ENCODE peak calls at places on chromosomes 1 and 21, in seven cellular contexts. One of them, this sample, is unnamed. For H3K4me1, the result is how much of the 10 kb centered on the place peaks cover.

GRCh38 chr1:95668165-95668564 is 434.2 kb downstream of the RWDD3 start:
- DNase-seq in pancreas: no peak
- DNase-seq in K562: no peak
- DNase-seq in adrenal gland: no peak
- DNase-seq in CD8-positive, alpha-beta T cell: no peak
- DNase-seq in neural progenitor cell: no peak
- DNase-seq in sigmoid colon: no peak
- DNase-seq in this sample: no peak

GRCh38 chr1:54245501-54245900 is 45.5 kb downstream of the MRPL37 start:
- DNase-seq in sigmoid colon: no peak
- DNase-seq in pancreas: no peak
- DNase-seq in neural progenitor cell: no peak
- DNase-seq in CD8-positive, alpha-beta T cell: no peak
- DNase-seq in K562: no peak
- DNase-seq in adrenal gland: peak
- DNase-seq in this sample: no peak

GRCh38 chr1:17661546-17662157 is 93.5 kb upstream of the ACTL8 start:
- DNase-seq in K562: peak
- DNase-seq in CD8-positive, alpha-beta T cell: peak
- DNase-seq in neural progenitor cell: peak
- DNase-seq in adrenal gland: peak
- DNase-seq in sigmoid colon: peak
- DNase-seq in pancreas: no peak
- DNase-seq in this sample: peak

GRCh38 chr21:25895565-25896205 is 160.9 kb downstream of the GABPA start:
- DNase-seq in sigmoid colon: no peak
- DNase-seq in pancreas: no peak
- DNase-seq in CD8-positive, alpha-beta T cell: no peak
- DNase-seq in adrenal gland: no peak
- DNase-seq in neural progenitor cell: peak
- DNase-seq in K562: peak
- DNase-seq in this sample: peak

GRCh38 chr1:12469990-12470389 is 148.0 kb downstream of the DHRS3 start:
- DNase-seq in K562: no peak
- DNase-seq in sigmoid colon: no peak
- DNase-seq in neural progenitor cell: no peak
- DNase-seq in adrenal gland: no peak
- DNase-seq in pancreas: no peak
- DNase-seq in CD8-positive, alpha-beta T cell: no peak
- DNase-seq in this sample: no peak

GRCh38 chr1:21705303-21705980 is 36.3 kb upstream of the RAP1GAP start:
- DNase-seq in CD8-positive, alpha-beta T cell: no peak
- DNase-seq in pancreas: no peak
- DNase-seq in neural progenitor cell: no peak
- DNase-seq in K562: no peak
- DNase-seq in sigmoid colon: no peak
- DNase-seq in adrenal gland: no peak
- DNase-seq in this sample: no peak

GRCh38 chr1:161978011-161978790 is 45.5 kb downstream of the OLFML2B start:
- DNase-seq in adrenal gland: no peak
- DNase-seq in pancreas: no peak
- DNase-seq in neural progenitor cell: no peak
- DNase-seq in CD8-positive, alpha-beta T cell: no peak
- DNase-seq in sigmoid colon: no peak
- DNase-seq in K562: no peak
- DNase-seq in this sample: no peak

GRCh38 chr1:53093778-53094532 is 31.9 kb downstream of the PODN start:
- DNase-seq in neural progenitor cell: no peak
- DNase-seq in pancreas: no peak
- DNase-seq in CD8-positive, alpha-beta T cell: no peak
- DNase-seq in adrenal gland: no peak
- DNase-seq in sigmoid colon: no peak
- DNase-seq in K562: no peak
- DNase-seq in this sample: no peak

GRCh38 chr1:109482796-109483638 is 688 bp upstream of the ATXN7L2 start:
- DNase-seq in K562: peak
- DNase-seq in CD8-positive, alpha-beta T cell: peak
- DNase-seq in neural progenitor cell: peak
- DNase-seq in sigmoid colon: peak
- DNase-seq in adrenal gland: peak
- DNase-seq in pancreas: peak
- DNase-seq in this sample: no peak

GRCh38 chr1:30637183-30637969 is 86.0 kb downstream of the MATN1 start:
- DNase-seq in K562: no peak
- DNase-seq in pancreas: no peak
- DNase-seq in CD8-positive, alpha-beta T cell: no peak
- DNase-seq in neural progenitor cell: no peak
- DNase-seq in adrenal gland: no peak
- DNase-seq in sigmoid colon: peak
- DNase-seq in this sample: no peak

GRCh38 chr21:16071761-16072160 is 342.0 kb downstream of the USP25 start:
- DNase-seq in adrenal gland: no peak
- DNase-seq in neural progenitor cell: no peak
- DNase-seq in K562: no peak
- DNase-seq in pancreas: no peak
- DNase-seq in CD8-positive, alpha-beta T cell: no peak
- DNase-seq in sigmoid colon: no peak
- DNase-seq in this sample: no peak

GRCh38 chr21:14711287-14711686 is 165.2 kb upstream of the SAMSN1 start:
- DNase-seq in adrenal gland: no peak
- DNase-seq in pancreas: no peak
- DNase-seq in sigmoid colon: no peak
- DNase-seq in CD8-positive, alpha-beta T cell: no peak
- DNase-seq in K562: no peak
- DNase-seq in neural progenitor cell: no peak
- DNase-seq in this sample: no peak

GRCh38 chr1:226657788-226658537 is 81.1 kb downstream of the ITPKB start:
- DNase-seq in pancreas: peak
- DNase-seq in adrenal gland: no peak
- DNase-seq in CD8-positive, alpha-beta T cell: no peak
- DNase-seq in K562: no peak
- DNase-seq in neural progenitor cell: no peak
- DNase-seq in sigmoid colon: peak
- DNase-seq in this sample: no peak

GRCh38 chr1:23040509-23040908 is 21.2 kb downstream of the KDM1A start:
- DNase-seq in sigmoid colon: no peak
- DNase-seq in pancreas: no peak
- DNase-seq in adrenal gland: no peak
- DNase-seq in neural progenitor cell: no peak
- DNase-seq in K562: no peak
- DNase-seq in CD8-positive, alpha-beta T cell: no peak
- DNase-seq in this sample: no peak

GRCh38 chr1:230274254-230274653 is 151.9 kb downstream of the PGBD5 start:
- DNase-seq in sigmoid colon: peak
- DNase-seq in CD8-positive, alpha-beta T cell: no peak
- DNase-seq in neural progenitor cell: no peak
- DNase-seq in adrenal gland: no peak
- DNase-seq in K562: no peak
- DNase-seq in pancreas: no peak
- DNase-seq in this sample: no peak

GRCh38 chr1:41754540-41754939 is 164.2 kb downstream of the HIVEP3 start:
- DNase-seq in sigmoid colon: no peak
- DNase-seq in adrenal gland: no peak
- DNase-seq in CD8-positive, alpha-beta T cell: no peak
- DNase-seq in K562: no peak
- DNase-seq in neural progenitor cell: no peak
- DNase-seq in pancreas: no peak
- DNase-seq in this sample: no peak

GRCh38 chr21:38771536-38771935 is 34.2 kb upstream of the ETS2 start:
- DNase-seq in neural progenitor cell: no peak
- DNase-seq in sigmoid colon: no peak
- DNase-seq in adrenal gland: no peak
- DNase-seq in CD8-positive, alpha-beta T cell: no peak
- DNase-seq in pancreas: no peak
- DNase-seq in K562: no peak
- DNase-seq in this sample: no peak

GRCh38 chr1:21935393-21935804 is 1.7 kb downstream of the HSPG2 start:
- DNase-seq in K562: no peak
- DNase-seq in sigmoid colon: no peak
- DNase-seq in pancreas: no peak
- DNase-seq in CD8-positive, alpha-beta T cell: no peak
- DNase-seq in adrenal gland: no peak
- DNase-seq in neural progenitor cell: no peak
- DNase-seq in this sample: no peak

GRCh38 chr1:2228157-2228594 is at the start of gene SKI:
- DNase-seq in sigmoid colon: no peak
- DNase-seq in CD8-positive, alpha-beta T cell: no peak
- DNase-seq in neural progenitor cell: no peak
- DNase-seq in pancreas: no peak
- DNase-seq in adrenal gland: no peak
- DNase-seq in K562: peak
- DNase-seq in this sample: no peak

GRCh38 chr1:227433663-227434062 is 115.4 kb upstream of the CDC42BPA start:
- DNase-seq in CD8-positive, alpha-beta T cell: no peak
- DNase-seq in neural progenitor cell: no peak
- DNase-seq in K562: no peak
- DNase-seq in pancreas: no peak
- DNase-seq in sigmoid colon: no peak
- DNase-seq in adrenal gland: no peak
- DNase-seq in this sample: no peak

DNA sequence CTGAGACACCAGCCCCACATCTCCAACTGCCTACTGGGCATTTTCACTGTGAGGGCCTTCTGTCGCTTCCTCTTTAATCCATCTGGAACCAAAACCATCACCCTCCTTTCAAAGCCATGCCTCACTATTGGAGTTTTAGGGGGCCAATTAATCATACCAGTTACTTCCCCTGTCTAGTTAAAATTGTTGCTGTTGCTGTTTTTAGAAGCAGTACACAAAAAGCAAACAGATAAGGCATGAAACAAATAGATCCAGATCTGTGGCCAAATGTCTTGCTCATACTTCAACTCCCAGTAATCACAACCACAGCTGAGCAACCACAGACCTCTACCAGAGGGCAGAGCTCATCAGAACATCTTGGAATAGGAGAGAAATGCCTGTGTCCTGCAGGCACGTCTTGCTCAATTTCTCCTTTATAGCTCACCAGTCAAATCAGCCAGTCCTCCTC is 133.8 kb upstream of the C1orf105 start:
- DNase-seq in adrenal gland: peak
- DNase-seq in sigmoid colon: peak
- DNase-seq in pancreas: no peak
- DNase-seq in neural progenitor cell: no peak
- DNase-seq in CD8-positive, alpha-beta T cell: no peak
- DNase-seq in K562: no peak
- DNase-seq in this sample: peak
- H3K27ac ChIP-seq in adrenal gland: peak
- H3K27ac ChIP-seq in sigmoid colon: peak
- H3K27ac ChIP-seq in pancreas: peak
- H3K27ac ChIP-seq in neural progenitor cell: no peak
- H3K27ac ChIP-seq in CD8-positive, alpha-beta T cell: no peak
- H3K27ac ChIP-seq in K562: no peak
- H3K27ac ChIP-seq in this sample: no peak

DNA sequence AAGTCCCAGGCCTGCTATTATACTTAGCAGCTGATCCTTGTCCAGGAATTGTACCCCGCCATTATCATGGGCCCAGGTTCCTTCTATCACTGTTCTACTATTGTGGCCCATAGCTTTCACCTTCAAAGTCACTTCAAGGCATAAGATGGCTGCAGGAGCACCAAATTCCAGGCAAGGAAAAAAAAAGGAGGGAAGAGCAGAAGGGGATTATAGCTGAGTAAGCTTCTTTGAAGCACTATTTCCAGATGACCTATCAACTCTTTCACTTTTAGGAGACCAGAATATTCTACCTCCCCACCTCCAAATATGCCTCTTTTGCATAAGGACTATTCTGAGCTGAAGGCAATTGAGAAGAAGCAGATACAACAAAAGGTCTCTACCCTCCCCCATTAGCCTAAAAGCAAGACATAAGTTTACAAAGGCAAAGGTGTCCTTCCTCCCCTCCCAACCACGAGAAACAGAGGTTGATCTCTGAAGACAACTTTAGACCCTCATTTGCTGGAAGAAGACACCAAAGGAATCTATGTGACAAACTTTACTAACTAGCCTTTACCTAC is 41.8 kb downstream of the PTAFR start:
- DNase-seq in sigmoid colon: no peak
- DNase-seq in pancreas: no peak
- DNase-seq in K562: no peak
- DNase-seq in neural progenitor cell: no peak
- DNase-seq in adrenal gland: no peak
- DNase-seq in CD8-positive, alpha-beta T cell: no peak
- DNase-seq in this sample: no peak
- H3K4me1 ChIP-seq in sigmoid colon: under half
- H3K4me1 ChIP-seq in pancreas: under half
- H3K4me1 ChIP-seq in K562: under half
- H3K4me1 ChIP-seq in neural progenitor cell: under half
- H3K4me1 ChIP-seq in adrenal gland: under half
- H3K4me1 ChIP-seq in CD8-positive, alpha-beta T cell: under half
- H3K4me1 ChIP-seq in this sample: under half

DNA sequence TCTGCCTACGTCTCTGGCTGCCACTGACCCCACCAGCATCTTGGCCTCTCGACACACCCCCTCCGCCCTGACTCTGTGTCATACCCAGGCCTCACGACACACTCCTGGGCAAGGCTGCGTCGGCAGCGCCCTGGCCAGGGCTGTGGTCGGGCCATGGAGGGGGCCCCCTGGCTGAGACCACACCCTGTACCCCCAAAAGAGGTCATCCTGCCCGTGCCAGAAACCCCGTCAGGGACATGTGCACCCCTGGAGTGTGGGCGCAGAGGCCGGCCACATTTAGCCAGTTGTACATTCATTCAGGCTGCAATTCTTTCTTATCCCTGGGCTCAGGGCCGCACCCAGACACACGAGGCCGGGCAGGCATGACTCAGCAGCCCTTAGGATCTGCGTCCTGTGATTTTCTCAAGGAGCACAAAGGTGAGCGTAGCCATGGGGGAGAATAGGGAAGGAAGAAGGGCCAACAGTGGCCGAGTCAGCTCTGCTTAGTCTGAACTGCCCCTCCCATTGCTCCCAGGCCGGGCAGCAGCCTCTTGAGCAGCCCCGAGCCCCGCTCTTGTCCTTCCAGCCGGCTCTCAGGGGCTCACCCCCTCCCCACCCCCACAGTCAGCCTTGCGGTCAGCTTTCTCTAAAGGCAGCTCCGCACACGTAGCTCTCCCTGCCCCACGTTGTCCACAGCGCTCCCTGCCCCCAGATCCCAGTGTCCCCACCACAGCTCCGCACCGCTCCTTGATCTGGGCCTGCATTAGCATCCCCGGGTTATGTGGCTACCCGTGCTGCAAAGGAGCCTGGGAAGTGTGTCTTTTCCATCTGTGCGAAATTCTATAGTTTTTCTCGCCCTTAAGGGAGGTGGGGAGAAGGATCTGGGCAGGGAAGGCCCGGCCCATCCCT is 7.9 kb downstream of the CSTB start:
- DNase-seq in adrenal gland: peak
- DNase-seq in sigmoid colon: no peak
- DNase-seq in neural progenitor cell: peak
- DNase-seq in K562: peak
- DNase-seq in pancreas: peak
- DNase-seq in CD8-positive, alpha-beta T cell: no peak
- DNase-seq in this sample: peak
- H3K27ac ChIP-seq in adrenal gland: no peak
- H3K27ac ChIP-seq in sigmoid colon: peak
- H3K27ac ChIP-seq in neural progenitor cell: peak
- H3K27ac ChIP-seq in K562: peak
- H3K27ac ChIP-seq in pancreas: no peak
- H3K27ac ChIP-seq in CD8-positive, alpha-beta T cell: no peak
- H3K27ac ChIP-seq in this sample: no peak

DNA sequence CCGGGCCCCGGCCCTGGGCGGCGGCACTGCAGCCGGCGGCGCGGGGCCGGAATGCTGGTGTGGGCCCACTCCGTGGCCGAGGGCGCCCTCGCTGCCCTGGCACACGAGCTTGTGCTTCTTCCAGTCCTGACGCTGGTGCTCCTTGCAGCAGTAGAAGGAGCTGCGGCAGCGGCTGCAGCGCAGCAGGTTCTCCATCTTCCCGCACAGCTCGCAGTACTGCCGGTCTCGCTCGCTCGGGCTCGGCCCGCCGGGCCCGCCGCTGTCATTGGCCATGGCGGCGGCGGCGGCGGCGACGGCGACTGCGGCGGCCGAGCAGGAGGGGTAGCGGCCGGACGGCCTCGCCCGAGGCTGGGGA is 494 bp downstream of the EGLN1 start:
- DNase-seq in pancreas: peak
- DNase-seq in adrenal gland: peak
- DNase-seq in CD8-positive, alpha-beta T cell: peak
- DNase-seq in neural progenitor cell: no peak
- DNase-seq in sigmoid colon: peak
- DNase-seq in K562: no peak
- DNase-seq in this sample: peak
- H3K4me1 ChIP-seq in pancreas: under half
- H3K4me1 ChIP-seq in adrenal gland: under half
- H3K4me1 ChIP-seq in CD8-positive, alpha-beta T cell: under half
- H3K4me1 ChIP-seq in neural progenitor cell: under half
- H3K4me1 ChIP-seq in sigmoid colon: under half
- H3K4me1 ChIP-seq in K562: under half
- H3K4me1 ChIP-seq in this sample: under half

This sample was measured in cardiac muscle cell.